ENCODE peak calls at places on chromosomes 13 and 19, in five cellular contexts. S is psoas muscle; X is stimulated activated CD4-positive, alpha-beta T cell treated with anti-CD3 and anti-CD28 coated beads, Interleukin-4, amount 100 ng/mL, for 48 hours; B is EL; K is mesothelial cell of epicardium. Z is an unnamed sample.

GRCh38 chr19:3440082-3440481 is 40.2 kb downstream of the SMIM24 start:
- DNase-seq in B (peak; percentile 30), K (no peak), X (peak; percentile 26), S (peak; percentile 66), Z (peak; percentile 73)

GRCh38 chr13:27403252-27403678 is 21.2 kb upstream of the GTF3A start:
- DNase-seq in K (no peak), B (peak; percentile 85), X (no peak), S (no peak), Z (no peak)

GRCh38 chr13:93058301-93058700 is 168.3 kb upstream of the GPC6 start:
- DNase-seq in B (no peak), X (no peak), K (no peak), S (no peak), Z (no peak)

GRCh38 chr13:52414963-52415362 is 9.0 kb upstream of the THSD1 start:
- DNase-seq in K (no peak), S (no peak), B (peak; percentile 72), X (no peak), Z (no peak)

GRCh38 chr19:2184422-2185012 is 20.8 kb downstream of the DOT1L start:
- DNase-seq in K (no peak), B (no peak), X (no peak), S (no peak), Z (no peak)

GRCh38 chr19:21321134-21321533 is 8.1 kb downstream of the ZNF708 start:
- DNase-seq in K (no peak), B (no peak), X (no peak), S (no peak), Z (no peak)

GRCh38 chr19:21568816-21569496 is 63.6 kb downstream of the ZNF429 start:
- DNase-seq in X (peak; percentile 50), B (peak; percentile 8), S (peak; percentile 81), K (no peak), Z (peak; percentile 35)

GRCh38 chr19:15788594-15789270 is 1.3 kb downstream of the OR10H5 start:
- DNase-seq in K (no peak), B (no peak), X (no peak), S (no peak), Z (no peak)

GRCh38 chr13:112616586-112617381 is 28.8 kb upstream of the TUBGCP3 start:
- DNase-seq in K (no peak), B (peak; percentile 45), S (no peak), X (no peak), Z (peak; percentile 41)

GRCh38 chr13:23993439-23993980 is 96.2 kb upstream of the C1QTNF9B start:
- DNase-seq in X (no peak), K (no peak), S (no peak), B (peak; percentile 13), Z (no peak)

GRCh38 chr19:10289167-10289835 is 451 bp upstream of the ICAM5 start:
- DNase-seq in B (peak; percentile 84), S (peak; percentile 40), K (no peak), X (peak; percentile 66), Z (no peak)

Z was measured in GM12891.